ENCODE peak calls at places on chromosomes 12 and 14, in six cellular contexts. L is astrocyte of the spinal cord; V is NCI-H460; T is NCI-H1417; U is naive thymus-derived CD4-positive, alpha-beta T cell; A is brain microvascular endothelial cell. F is an unnamed sample.

GRCh38 chr12:85575115-85576096 is 260.8 kb downstream of the RASSF9 start:
- DNase-seq in T (peak; percentile 46), V (peak; percentile 56), U (no peak), L (peak; percentile 69), A (peak; percentile 77), F (peak; percentile 50)

GRCh38 chr14:55514819-55515470 is 65.1 kb upstream of the KTN1 start:
- DNase-seq in V (no peak), T (no peak), L (peak; percentile 82), A (peak; percentile 32), U (no peak), F (no peak)

GRCh38 chr14:68627868-68628604 is 164.8 kb downstream of the ZFP36L1 start:
- DNase-seq in A (no peak), V (no peak), L (no peak), U (peak; percentile 34), T (no peak), F (no peak)

GRCh38 chr14:32417956-32418552 is 89.0 kb downstream of the AKAP6 start:
- DNase-seq in A (peak; percentile 69), U (no peak), L (peak; percentile 57), T (no peak), V (peak; percentile 21), F (peak; percentile 18)

GRCh38 chr14:33745163-33745562 is 205.7 kb downstream of the EGLN3 start:
- DNase-seq in U (no peak), T (no peak), L (no peak), V (no peak), A (no peak), F (no peak)

GRCh38 chr12:50400104-50400637 is 514 bp upstream of the LARP4 start:
- DNase-seq in U (no peak), T (no peak), V (no peak), L (no peak), A (no peak), F (no peak)

GRCh38 chr14:85279407-85279806 is 250.5 kb upstream of the FLRT2 start:
- DNase-seq in V (no peak), U (no peak), A (no peak), T (no peak), L (no peak), F (no peak)

GRCh38 chr14:96224480-96225096 is 19.9 kb downstream of the BDKRB2 start:
- DNase-seq in L (no peak), A (no peak), V (no peak), U (no peak), T (no peak), F (no peak)

GRCh38 chr14:49553892-49554291 is 32.3 kb downstream of the RPS29 start:
- DNase-seq in T (peak; percentile 77), L (no peak), V (no peak), U (no peak), A (no peak), F (no peak)

GRCh38 chr12:102618197-102618897 is 138.0 kb upstream of the IGF1 start:
- DNase-seq in T (no peak), U (no peak), V (no peak), A (no peak), L (no peak), F (no peak)

GRCh38 chr12:79635676-79636075 is 55.1 kb downstream of the PAWR start:
- DNase-seq in L (no peak), U (no peak), V (peak; percentile 62), A (no peak), T (no peak), F (no peak)

GRCh38 chr14:35250319-35250718 is 41.9 kb upstream of the PSMA6 start:
- DNase-seq in V (no peak), L (no peak), A (no peak), U (no peak), T (no peak), F (no peak)

GRCh38 chr12:120925740-120926563 is 21.8 kb upstream of the SPPL3 start:
- DNase-seq in A (no peak), U (no peak), T (no peak), V (no peak), L (no peak), F (no peak)

GRCh38 chr12:6828671-6829531 is 694 bp downstream of the P3H3 start:
- DNase-seq in A (peak; percentile 50), L (peak; percentile 61), U (peak; percentile 36), V (no peak), T (peak; percentile 25), F (no peak)

GRCh38 chr12:56593909-56594621 is 36.1 kb downstream of the BAZ2A start:
- DNase-seq in L (peak; percentile 73), U (peak; percentile 35), A (peak; percentile 85), T (peak; percentile 80), V (peak; percentile 62), F (peak; percentile 36)

GRCh38 chr14:91829511-91829910 is 37.8 kb downstream of the TC2N start:
- DNase-seq in V (no peak), A (no peak), T (no peak), U (no peak), L (no peak), F (no peak)

GRCh38 chr14:35400707-35401421 is 3.7 kb downstream of the NFKBIA start:
- DNase-seq in V (peak; percentile 45), T (no peak), U (no peak), L (no peak), A (no peak), F (no peak)

GRCh38 chr14:94663965-94664704 is 51.9 kb downstream of the SERPINA3 start:
- DNase-seq in T (no peak), L (no peak), V (no peak), A (no peak), U (no peak), F (no peak)

GRCh38 chr12:14416658-14417057 is 51.2 kb downstream of the ATF7IP start:
- DNase-seq in A (peak; percentile 89), U (peak; percentile 73), V (no peak), L (peak; percentile 92), T (no peak), F (peak; percentile 66)

GRCh38 chr12:25482637-25483036 is 70.4 kb downstream of the LMNTD1 start:
- DNase-seq in V (no peak), A (no peak), T (no peak), U (no peak), L (no peak), F (no peak)

GRCh38 chr12:127781336-127781735 is 485.6 kb upstream of the TMEM132C start:
- DNase-seq in A (no peak), T (no peak), V (no peak), U (no peak), L (no peak), F (no peak)

GRCh38 chr12:12508612-12509011 is 54.1 kb downstream of the DUSP16 start:
- DNase-seq in U (no peak), A (no peak), T (no peak), V (no peak), L (no peak), F (no peak)

GRCh38 chr14:72788972-72789728 is 104.8 kb downstream of the DPF3 start:
- DNase-seq in A (no peak), L (no peak), U (no peak), V (no peak), T (no peak), F (no peak)

GRCh38 chr12:21879312-21879711 is 61.9 kb downstream of the ABCC9 start:
- DNase-seq in V (no peak), L (no peak), A (no peak), U (no peak), T (no peak), F (no peak)

GRCh38 chr12:122166422-122167327 is 7.3 kb downstream of the IL31 start:
- DNase-seq in V (no peak), A (no peak), U (no peak), L (no peak), T (no peak), F (no peak)

GRCh38 chr12:538731-539539 is 79.2 kb downstream of the B4GALNT3 start:
- DNase-seq in T (no peak), U (peak; percentile 89), L (peak; percentile 54), A (peak; percentile 67), V (no peak), F (no peak)

GRCh38 chr12:92560713-92561542 is 141.9 kb upstream of the PLEKHG7 start:
- DNase-seq in L (no peak), U (no peak), T (no peak), V (no peak), A (no peak), F (no peak)

GRCh38 chr14:53152627-53152908 is 555 bp downstream of the DDHD1 start:
- DNase-seq in V (no peak), T (no peak), U (peak; percentile 58), A (peak; percentile 21), L (no peak), F (no peak)

GRCh38 chr12:119372540-119372939 is 38.0 kb downstream of the CCDC60 start:
- DNase-seq in U (no peak), V (no peak), A (no peak), T (peak; percentile 56), L (no peak), F (no peak)

GRCh38 chr12:116222358-116222757 is 55.1 kb downstream of the MED13L start:
- DNase-seq in V (peak; percentile 13), L (peak; percentile 95), T (no peak), A (peak; percentile 93), U (no peak), F (peak; percentile 77)

GRCh38 chr14:55858604-55859003 is 259.6 kb upstream of the PELI2 start:
- DNase-seq in U (no peak), T (no peak), V (no peak), A (no peak), L (no peak), F (no peak)

GRCh38 chr12:111446044-111446581 is 40.4 kb downstream of the SH2B3 start:
- DNase-seq in L (no peak), A (no peak), U (no peak), T (no peak), V (no peak), F (no peak)

GRCh38 chr12:69355363-69356035 is 4.0 kb upstream of the YEATS4 start:
- DNase-seq in T (no peak), A (no peak), U (no peak), L (no peak), V (no peak), F (no peak)

GRCh38 chr14:100214768-100215079 is 24.2 kb upstream of the YY1 start:
- DNase-seq in L (no peak), A (no peak), V (no peak), U (no peak), T (no peak), F (no peak)

GRCh38 chr14:67532998-67533753 is at the start of gene PLEKHH1:
- DNase-seq in L (peak; percentile 65), T (peak; percentile 45), V (peak; percentile 80), U (peak; percentile 15), A (peak; percentile 43), F (no peak)

F was measured in smooth muscle cell of the brain vasculature.